ENCODE peak calls at places on chromosomes 6 and 20, in four cellular contexts. H is HFFc6, D is aorta, Y is endodermal cell. W is an unnamed sample.

GRCh38 chr6:111566873-111567517 is 38.7 kb downstream of the TRAF3IP2 start:
- DNase-seq in H (no peak), D (no peak), Y (no peak), W (no peak)

GRCh38 chr6:85568411-85568810 is 25.2 kb downstream of the SNX14 start:
- DNase-seq in H (no peak), D (no peak), Y (no peak), W (no peak)

GRCh38 chr6:124670801-124671200 is 291.4 kb upstream of the RNF217 start:
- DNase-seq in H (no peak), D (no peak), Y (no peak), W (no peak)

GRCh38 chr6:114287461-114287860 is 55.4 kb downstream of the HS3ST5 start:
- DNase-seq in H (no peak), D (no peak), Y (no peak), W (no peak)

GRCh38 chr6:36204068-36204753 is 7.7 kb downstream of the BRPF3 start:
- DNase-seq in H (no peak), D (no peak), Y (no peak), W (no peak)

GRCh38 chr6:41177287-41177686 is 14.4 kb upstream of the TREM2 start:
- DNase-seq in H (no peak), D (no peak), Y (peak), W (no peak)

GRCh38 chr20:34579936-34580587 is 21.5 kb downstream of the MAP1LC3A start:
- DNase-seq in H (peak), D (no peak), Y (no peak), W (peak)

GRCh38 chr6:110048221-110048875 is 70.2 kb downstream of the GPR6 start:
- DNase-seq in H (peak), D (no peak), Y (peak), W (no peak)

GRCh38 chr20:10902836-10903410 is 229.1 kb upstream of the JAG1 start:
- DNase-seq in H (no peak), D (no peak), Y (no peak), W (no peak)

GRCh38 chr6:54198134-54198533 is 86.9 kb downstream of the MLIP start:
- DNase-seq in H (no peak), D (no peak), Y (no peak), W (no peak)

GRCh38 chr6:83867527-83868161 is 8.2 kb downstream of the CYB5R4 start:
- DNase-seq in H (peak), D (peak), Y (peak), W (no peak)

GRCh38 chr20:13022401-13023170 is 13.8 kb downstream of the SPTLC3 start:
- DNase-seq in H (no peak), D (no peak), Y (peak), W (no peak)

GRCh38 chr6:119348308-119349040 is 1.1 kb downstream of the MAN1A1 start:
- DNase-seq in H (no peak), D (peak), Y (peak), W (peak)

GRCh38 chr6:89828988-89829590 is 591 bp upstream of the CASP8AP2 start:
- DNase-seq in H (no peak), D (no peak), Y (peak), W (no peak)

GRCh38 chr6:16243055-16243454 is 4.7 kb downstream of the GMPR start:
- DNase-seq in H (peak), D (peak), Y (no peak), W (no peak)

GRCh38 chr6:155126727-155127439 is 131.8 kb downstream of the TIAM2 start:
- DNase-seq in H (peak), D (no peak), Y (peak), W (no peak)

W was measured in sciatic nerve.